ENCODE peak calls at places on chromosomes 3 and 15, in five cellular contexts. J is fibroblast of lung, W is cardiac muscle cell, I is A549, B is mammary epithelial cell. T is an unnamed sample.

GRCh38 chr3:128398586-128398985 is 68.1 kb downstream of the DNAJB8 start:
- DNase-seq in B (no peak), I (no peak), J (no peak), W (no peak), T (no peak)

GRCh38 chr3:138774529-138775253 is 60.0 kb downstream of the PIK3CB start:
- DNase-seq in W (peak; percentile 99), B (peak; percentile 98), I (peak; percentile 18), J (peak; percentile 100), T (no peak)

GRCh38 chr3:127761101-127761802 is 61.1 kb downstream of the MGLL start:
- DNase-seq in I (no peak), J (no peak), W (no peak), B (no peak), T (no peak)

GRCh38 chr3:151580592-151580991 is 119.7 kb upstream of the IGSF10 start:
- DNase-seq in W (peak; percentile 89), B (peak; percentile 23), I (no peak), J (peak; percentile 97), T (no peak)

GRCh38 chr3:175193815-175194518 is 334.8 kb downstream of the NAALADL2 start:
- DNase-seq in J (peak; percentile 73), W (no peak), B (peak; percentile 83), I (no peak), T (no peak)

GRCh38 chr3:139388961-139389551 is 391 bp downstream of the COPB2 start:
- DNase-seq in I (no peak), B (no peak), J (peak; percentile 2), W (peak; percentile 14), T (no peak)

GRCh38 chr15:90124487-90124886 is 22.2 kb upstream of the IDH2 start:
- DNase-seq in I (no peak), J (no peak), B (no peak), W (no peak), T (no peak)

GRCh38 chr3:171620825-171621434 is 160.7 kb upstream of the TNIK start:
- DNase-seq in B (peak; percentile 11), J (peak; percentile 75), I (no peak), W (peak; percentile 38), T (no peak)

GRCh38 chr3:12454808-12455121 is 29.5 kb upstream of the TSEN2 start:
- DNase-seq in B (no peak), I (no peak), J (no peak), W (peak; percentile 17), T (no peak)

GRCh38 chr3:12014613-12015012 is 10.4 kb downstream of the SYN2 start:
- DNase-seq in I (no peak), W (no peak), B (no peak), J (no peak), T (no peak)

GRCh38 chr3:24367681-24368264 is 126.9 kb downstream of the THRB start:
- DNase-seq in I (no peak), W (no peak), J (no peak), B (no peak), T (no peak)

GRCh38 chr15:80272987-80273386 is 21.0 kb upstream of the CTXND1 start:
- DNase-seq in I (no peak), W (no peak), J (no peak), B (no peak), T (no peak)

GRCh38 chr3:40292637-40293036 is 16.9 kb upstream of the EIF1B start:
- DNase-seq in I (no peak), B (no peak), W (no peak), J (no peak), T (no peak)

GRCh38 chr3:27219127-27219860 is 149.9 kb downstream of the NEK10 start:
- DNase-seq in W (no peak), I (no peak), J (peak; percentile 56), B (no peak), T (no peak)

GRCh38 chr3:159814161-159814560 is 174.5 kb upstream of the IL12A start:
- DNase-seq in W (no peak), B (peak; percentile 89), J (no peak), I (no peak), T (peak; percentile 59)

GRCh38 chr3:62926494-62926893 is 51.3 kb upstream of the CADPS start:
- DNase-seq in W (no peak), J (no peak), B (no peak), I (no peak), T (no peak)

GRCh38 chr15:85554852-85555521 is 174.6 kb downstream of the AKAP13 start:
- DNase-seq in B (no peak), J (no peak), W (no peak), I (no peak), T (no peak)

GRCh38 chr15:101543926-101544490 is 54.5 kb upstream of the PCSK6 start:
- DNase-seq in I (no peak), J (no peak), B (no peak), W (no peak), T (no peak)

GRCh38 chr15:70853270-70853854 is 595 bp downstream of the LARP6 start:
- DNase-seq in J (peak; percentile 64), W (peak; percentile 70), I (peak; percentile 54), B (peak; percentile 83), T (no peak)

GRCh38 chr3:17972030-17972429 is 229.6 kb upstream of the TBC1D5 start:
- DNase-seq in J (no peak), I (no peak), B (no peak), W (no peak), T (no peak)

GRCh38 chr15:26615188-26615926 is 157.5 kb downstream of the GABRB3 start:
- DNase-seq in J (no peak), I (peak; percentile 83), W (no peak), B (no peak), T (no peak)

GRCh38 chr3:8776406-8776805 is 7.0 kb upstream of the OXTR start:
- DNase-seq in B (peak; percentile 86), I (no peak), W (peak; percentile 75), J (peak; percentile 95), T (no peak)

GRCh38 chr15:100571592-100572167 is 30.3 kb downstream of the LINS1 start:
- DNase-seq in I (no peak), J (no peak), B (no peak), W (no peak), T (no peak)

GRCh38 chr15:56718560-56718959 is 14.7 kb downstream of the ZNF280D start:
- DNase-seq in W (no peak), I (no peak), B (no peak), J (no peak), T (no peak)

GRCh38 chr3:51682079-51682478 is 11.0 kb downstream of the TEX264 start:
- DNase-seq in B (peak; percentile 84), W (peak; percentile 88), J (peak; percentile 74), I (peak; percentile 84), T (peak; percentile 85)

GRCh38 chr15:44726136-44726535 is 10.2 kb upstream of the TRIM69 start:
- DNase-seq in W (peak; percentile 48), B (no peak), I (no peak), J (peak; percentile 23), T (no peak)

GRCh38 chr3:56926513-56927282 is 124.9 kb upstream of the ARHGEF3 start:
- DNase-seq in J (peak; percentile 86), I (no peak), W (peak; percentile 61), B (peak; percentile 95), T (no peak)

GRCh38 chr15:55407631-55407948 is 569 bp downstream of the CCPG1 start:
- DNase-seq in W (no peak), I (peak; percentile 45), J (no peak), B (no peak), T (no peak)

GRCh38 chr15:83700082-83700481 is 46.2 kb downstream of the ADAMTSL3 start:
- DNase-seq in W (no peak), B (no peak), J (no peak), I (no peak), T (no peak)

GRCh38 chr3:59212128-59212764 is 162.4 kb upstream of the CFAP20DC start:
- DNase-seq in J (peak; percentile 38), W (peak; percentile 61), B (peak; percentile 62), I (peak; percentile 21), T (peak; percentile 25)

GRCh38 chr3:77134801-77135200 is 94.9 kb downstream of the ROBO2 start:
- DNase-seq in W (no peak), B (no peak), J (no peak), I (no peak), T (no peak)
- H3K4me3 ChIP-seq in W (no peak overlapping the region), B (no peak overlapping the region), J (no peak overlapping the region), I (no peak overlapping the region), T (no peak overlapping the region)

GRCh38 chr3:183697123-183697609 is 431 bp upstream of the YEATS2 start:
- DNase-seq in W (peak; percentile 9), B (no peak), I (no peak), J (no peak), T (no peak)
- H3K9me3 ChIP-seq in W (no peaks in the 10 kb centered on the region), B (no peaks in the 10 kb centered on the region), I (no peaks in the 10 kb centered on the region), J (no peaks in the 10 kb centered on the region), T (no peaks in the 10 kb centered on the region)

GRCh38 chr15:65376767-65377104 is 1.1 kb downstream of the IGDCC3 start:
- DNase-seq in W (peak; percentile 22), B (no peak), J (no peak), I (no peak), T (no peak)
- H3K4me3 ChIP-seq in W (peak overlapping the region; percentile 91), B (no peak overlapping the region), J (no peak overlapping the region), I (peak overlapping the region; percentile 62), T (no peak overlapping the region)

GRCh38 chr3:1830851-1831250 is 267.8 kb upstream of the CNTN4 start:
- DNase-seq in J (no peak), B (no peak), W (no peak), I (no peak), T (no peak)
- H3K9me3 ChIP-seq in J (no peaks in the 10 kb centered on the region), B (peaks cover 20% of the 10 kb centered on the region), W (no peaks in the 10 kb centered on the region), I (no peaks in the 10 kb centered on the region), T (no peaks in the 10 kb centered on the region)

GRCh38 chr15:40367038-40367672 is 9.1 kb downstream of the DISP2 start:
- DNase-seq in I (no peak), W (no peak), B (no peak), J (no peak), T (peak; percentile 71)
- H3K4me3 ChIP-seq in I (no peak overlapping the region), W (no peak overlapping the region), B (no peak overlapping the region), J (no peak overlapping the region), T (no peak overlapping the region)

DNA sequence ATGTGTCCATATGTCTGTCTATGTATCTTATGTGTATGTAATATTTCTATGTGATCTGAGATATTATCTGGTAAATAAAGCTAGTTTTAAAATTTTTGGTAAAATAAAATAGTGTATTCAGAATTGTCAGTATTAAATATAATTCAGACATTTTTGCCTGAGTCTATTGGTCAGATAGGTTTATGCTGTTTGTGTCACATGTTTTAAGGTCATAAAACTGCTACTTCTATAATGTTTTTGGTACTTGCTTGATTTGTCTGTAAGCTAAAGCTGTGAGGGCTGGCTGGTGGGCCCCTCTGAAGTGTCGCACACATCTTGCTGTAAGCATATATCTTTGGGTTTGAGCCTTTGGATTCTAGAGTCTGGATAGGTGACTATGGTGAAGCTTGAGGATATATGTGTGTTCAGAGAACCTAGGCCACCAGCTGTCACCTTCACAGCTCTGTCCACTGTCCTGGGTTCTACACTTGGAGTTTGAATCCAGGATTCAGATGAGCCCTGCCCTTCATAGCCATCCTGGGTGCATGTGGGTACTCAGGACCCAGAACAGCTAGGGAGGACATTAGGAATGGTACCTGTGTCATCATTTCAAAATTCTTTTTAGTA is 71.8 kb upstream of the STRIT1 start:
- DNase-seq in I (no peak), W (no peak), J (no peak), B (no peak), T (no peak)
- H3K9me3 ChIP-seq in I (no peaks in the 10 kb centered on the region), W (no peaks in the 10 kb centered on the region), J (no peaks in the 10 kb centered on the region), B (no peaks in the 10 kb centered on the region), T (peaks cover 8% of the 10 kb centered on the region)

T was measured in mucosa of descending colon.